ENCODE peak calls at places on chromosomes 2 and 18, in ten cellular contexts. O, Z, P, Y, E, N, R, D, U and H are unnamed samples.
A peak's percentile ranks its signal among the peaks of the same experiment; 100 is the strongest.

GRCh38 chr2:62152000-62152399 is 43.9 kb upstream of the B3GNT2 start:
- DNase-seq in O (no peak), Z (no peak), P (no peak), Y (no peak), E (no peak), N (no peak), R (no peak), D (no peak), U (no peak), H (no peak)

GRCh38 chr2:223560704-223561435 is 41.3 kb downstream of the SCG2 start:
- DNase-seq in O (no peak), Z (no peak), P (no peak), Y (no peak), E (no peak), N (no peak), R (no peak), D (peak; percentile 18), U (peak; percentile 62), H (no peak)

GRCh38 chr2:174919886-174920595 is 85.1 kb downstream of the CHN1 start:
- DNase-seq in O (no peak), Z (no peak), P (no peak), Y (no peak), E (no peak), N (no peak), R (no peak), D (no peak), U (no peak), H (no peak)

GRCh38 chr18:68660355-68661183 is 54.3 kb downstream of the TMX3 start:
- DNase-seq in O (peak; percentile 33), Z (no peak), P (peak; percentile 8), Y (no peak), E (no peak), N (no peak), R (no peak), D (peak; percentile 72), U (no peak), H (no peak)

GRCh38 chr2:117983040-117983439 is 30.8 kb downstream of the CCDC93 start:
- DNase-seq in O (no peak), Z (no peak), P (no peak), Y (no peak), E (no peak), N (no peak), R (no peak), D (no peak), U (no peak), H (no peak)

GRCh38 chr2:122960727-122961641 is 1064.1 kb upstream of the CNTNAP5 start:
- DNase-seq in O (no peak), Z (no peak), P (no peak), Y (no peak), E (no peak), N (no peak), R (no peak), D (no peak), U (no peak), H (no peak)

GRCh38 chr2:51720826-51721225 is 688.9 kb upstream of the NRXN1 start:
- DNase-seq in O (no peak), Z (no peak), P (no peak), Y (no peak), E (no peak), N (no peak), R (no peak), D (no peak), U (no peak), H (no peak)

GRCh38 chr2:231545105-231545902 is 15.1 kb upstream of the NMUR1 start:
- DNase-seq in O (no peak), Z (peak; percentile 76), P (peak; percentile 16), Y (no peak), E (peak; percentile 50), N (no peak), R (no peak), D (no peak), U (peak; percentile 76), H (no peak)

GRCh38 chr2:32773409-32773808 is 145.6 kb downstream of the TTC27 start:
- DNase-seq in O (no peak), Z (no peak), P (no peak), Y (no peak), E (no peak), N (no peak), R (no peak), D (no peak), U (no peak), H (no peak)

GRCh38 chr2:64204006-64204632 is 59.9 kb upstream of the PELI1 start:
- DNase-seq in O (no peak), Z (peak; percentile 68), P (no peak), Y (no peak), E (no peak), N (no peak), R (peak; percentile 59), D (no peak), U (peak; percentile 66), H (no peak)

GRCh38 chr2:120262761-120263428 is 10.2 kb downstream of the RALB start:
- DNase-seq in O (no peak), Z (no peak), P (peak; percentile 74), Y (no peak), E (no peak), N (no peak), R (no peak), D (peak; percentile 40), U (no peak), H (no peak)

GRCh38 chr2:75800456-75800855 is 89.7 kb upstream of the GCFC2 start:
- DNase-seq in O (no peak), Z (no peak), P (no peak), Y (no peak), E (no peak), N (no peak), R (no peak), D (no peak), U (no peak), H (no peak)

GRCh38 chr18:7958897-7959146 is 391.7 kb downstream of the PTPRM start:
- DNase-seq in O (no peak), Z (no peak), P (no peak), Y (no peak), E (no peak), N (no peak), R (no peak), D (no peak), U (no peak), H (no peak)

GRCh38 chr18:2656237-2657042 is 914 bp downstream of the SMCHD1 start:
- DNase-seq in O (peak; percentile 15), Z (peak; percentile 79), P (peak; percentile 53), Y (peak; percentile 56), E (peak; percentile 55), N (peak; percentile 17), R (peak; percentile 44), D (peak; percentile 59), U (peak; percentile 81), H (peak; percentile 70)

GRCh38 chr18:66734451-66734850 is 130.6 kb upstream of the CDH19 start:
- DNase-seq in O (no peak), Z (no peak), P (no peak), Y (no peak), E (no peak), N (no peak), R (no peak), D (no peak), U (no peak), H (no peak)

GRCh38 chr18:2680216-2680792 is 24.8 kb downstream of the SMCHD1 start:
- DNase-seq in O (no peak), Z (no peak), P (no peak), Y (no peak), E (no peak), N (no peak), R (no peak), D (no peak), U (no peak), H (no peak)

DNA sequence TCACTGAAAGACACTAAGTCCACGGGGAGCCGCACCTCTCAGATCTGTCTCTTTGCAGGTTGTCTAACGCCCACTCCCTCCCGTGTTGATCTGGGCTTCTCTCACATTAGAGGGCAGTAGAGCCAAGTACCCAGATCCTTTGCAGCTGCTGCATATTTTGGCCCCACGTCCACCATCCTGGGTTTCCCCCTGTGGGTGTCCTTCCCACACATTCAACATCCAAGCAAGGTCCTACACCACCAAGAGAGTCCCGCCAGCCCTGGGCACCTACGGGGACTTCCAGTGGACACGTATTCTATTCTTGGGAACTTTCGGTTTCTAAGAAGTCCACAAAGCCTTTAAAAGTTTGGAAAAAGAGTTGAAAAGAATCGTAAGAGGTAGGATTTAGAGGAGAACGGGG is 116.6 kb downstream of the ATL2 start:
- DNase-seq in O (no peak), Z (no peak), P (peak; percentile 13), Y (no peak), E (no peak), N (no peak), R (no peak), D (no peak), U (no peak), H (no peak)
- H3K36me3 ChIP-seq in O (no peaks in the 10 kb centered on the region), Z (no peaks in the 10 kb centered on the region), P (no peaks in the 10 kb centered on the region), Y (no peaks in the 10 kb centered on the region), E (no peaks in the 10 kb centered on the region), N (no peaks in the 10 kb centered on the region), R (no peaks in the 10 kb centered on the region), D (no peaks in the 10 kb centered on the region), U (no peaks in the 10 kb centered on the region), H (no peaks in the 10 kb centered on the region)

DNA sequence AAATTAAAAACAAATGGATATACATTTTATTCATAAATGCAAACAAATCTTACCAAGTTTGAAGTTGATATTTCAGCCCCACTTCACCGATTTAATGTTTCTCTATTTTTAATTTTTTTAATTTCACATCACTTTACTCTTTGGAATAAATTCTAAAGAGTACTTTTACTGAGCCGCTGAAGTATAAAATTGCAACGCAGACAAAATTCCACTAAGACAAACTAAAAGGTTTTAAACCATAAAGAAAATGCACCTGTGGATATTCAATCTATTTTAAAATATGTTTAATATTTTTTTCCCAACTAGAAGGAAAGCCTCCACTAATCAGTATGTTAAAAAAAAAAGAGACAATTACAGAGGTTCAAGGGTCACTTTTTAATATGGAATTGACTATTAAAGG is 1073.9 kb upstream of the CRIM1 start:
- DNase-seq in O (no peak), Z (no peak), P (no peak), Y (no peak), E (no peak), N (no peak), R (no peak), D (no peak), U (no peak), H (no peak)
- TF ChIP-seq CTCF in O (no peak), Z (no peak), P (no peak), Y (no peak), E (no peak), N (no peak), R (no peak), D (no peak), U (no peak), H (no peak)

GRCh38 chr2:217832987-217833386 is 169.8 kb downstream of the TNS1 start:
- DNase-seq in O (no peak), Z (peak; percentile 38), P (no peak), Y (no peak), E (no peak), N (no peak), R (no peak), D (no peak), U (no peak), H (no peak)
- H3K36me3 ChIP-seq in O (peaks cover 38% of the 10 kb centered on the region), Z (peaks cover 85% of the 10 kb centered on the region), P (no peaks in the 10 kb centered on the region), Y (peaks cover 26% of the 10 kb centered on the region), E (peaks cover 56% of the 10 kb centered on the region), N (peaks cover 61% of the 10 kb centered on the region), R (no peaks in the 10 kb centered on the region), D (no peaks in the 10 kb centered on the region), U (peaks cover 80% of the 10 kb centered on the region), H (no peaks in the 10 kb centered on the region)

DNA sequence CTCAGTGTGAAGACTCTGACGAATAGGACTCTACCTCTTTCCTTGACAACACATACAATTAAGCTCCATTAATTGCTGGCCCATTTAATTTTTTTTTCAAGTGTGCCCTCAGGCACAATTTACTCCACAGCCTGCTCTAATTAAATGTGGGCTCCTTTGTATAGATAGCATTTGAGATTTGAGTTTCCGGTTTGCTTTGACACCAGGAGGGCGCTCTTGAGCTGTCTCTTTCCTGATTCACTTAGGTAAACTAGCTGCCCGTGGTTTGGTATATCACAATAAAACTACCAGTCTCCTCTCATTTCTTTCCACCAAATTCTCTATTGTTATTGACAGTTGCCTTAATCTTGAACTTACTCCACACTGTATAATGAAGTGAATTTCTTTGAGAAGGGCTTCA is 666.0 kb downstream of the DSC3 start:
- DNase-seq in O (peak; percentile 7), Z (no peak), P (no peak), Y (no peak), E (no peak), N (no peak), R (peak; percentile 41), D (peak; percentile 43), U (no peak), H (peak; percentile 78)
- TF ChIP-seq CTCF in O (peak; percentile 31), Z (no peak), P (peak; percentile 21), Y (no peak), E (no peak), N (no peak), R (peak; percentile 52), D (peak; percentile 60), U (no peak), H (peak; percentile 71)